ENCODE peak calls at places on chromosomes 4 and X, in nine cellular contexts. O, W, U, C, J, R, Q, L and B are unnamed samples.

GRCh38 chrX:9311411-9312160 is 153.3 kb upstream of the TBL1X start:
- DNase-seq in O (no peak), W (peak), U (no peak), C (no peak), J (no peak), R (no peak), Q (peak), L (no peak), B (no peak)

GRCh38 chr4:182916483-182917181 is 554 bp downstream of the DCTD start:
- DNase-seq in O (peak), W (peak), U (peak), C (no peak), J (peak), R (peak), Q (peak), L (peak), B (no peak)

GRCh38 chr4:119729815-119730643 is 101.4 kb upstream of the PDE5A start:
- DNase-seq in O (peak), W (peak), U (peak), C (no peak), J (peak), R (peak), Q (peak), L (no peak), B (no peak)

GRCh38 chrX:109732319-109732779 is 708 bp downstream of the ACSL4 start:
- DNase-seq in O (peak), W (peak), U (peak), C (no peak), J (no peak), R (peak), Q (no peak), L (no peak), B (no peak)

GRCh38 chr4:109207060-109207459 is 95.4 kb downstream of the COL25A1 start:
- DNase-seq in O (peak), W (peak), U (peak), C (peak), J (no peak), R (peak), Q (no peak), L (no peak), B (no peak)

GRCh38 chr4:98522603-98523395 is 135.6 kb downstream of the TSPAN5 start:
- DNase-seq in O (peak), W (peak), U (peak), C (no peak), J (no peak), R (peak), Q (no peak), L (no peak), B (no peak)

GRCh38 chr4:145511913-145512522 is 30.4 kb downstream of the SMAD1 start:
- DNase-seq in O (peak), W (peak), U (peak), C (no peak), J (no peak), R (peak), Q (no peak), L (no peak), B (no peak)

GRCh38 chr4:185381794-185382193 is 13.9 kb downstream of the LRP2BP start:
- DNase-seq in O (no peak), W (peak), U (peak), C (no peak), J (no peak), R (peak), Q (no peak), L (no peak), B (no peak)

GRCh38 chr4:117156806-117157205 is 71.4 kb upstream of the TRAM1L1 start:
- DNase-seq in O (no peak), W (no peak), U (no peak), C (peak), J (no peak), R (no peak), Q (no peak), L (no peak), B (no peak)

GRCh38 chrX:133650262-133650661 is 235.0 kb upstream of the GPC4 start:
- DNase-seq in O (no peak), W (no peak), U (no peak), C (no peak), J (no peak), R (no peak), Q (no peak), L (no peak), B (no peak)

GRCh38 chrX:133648594-133648993 is 233.3 kb upstream of the GPC4 start:
- DNase-seq in O (no peak), W (no peak), U (no peak), C (no peak), J (no peak), R (no peak), Q (no peak), L (no peak), B (no peak)

GRCh38 chrX:133652185-133652584 is 236.9 kb upstream of the GPC4 start:
- DNase-seq in O (no peak), W (no peak), U (no peak), C (no peak), J (no peak), R (no peak), Q (no peak), L (no peak), B (no peak)

GRCh38 chrX:133645977-133646750 is 230.9 kb upstream of the GPC4 start:
- DNase-seq in O (no peak), W (peak), U (peak), C (no peak), J (no peak), R (peak), Q (no peak), L (no peak), B (no peak)

GRCh38 chrX:133649659-133650058 is 234.4 kb upstream of the GPC4 start:
- DNase-seq in O (no peak), W (no peak), U (no peak), C (no peak), J (no peak), R (no peak), Q (no peak), L (no peak), B (no peak)
- TF ChIP-seq CTCF in O (no peak), W (no peak), U (no peak), C (peak), J (no peak), R (no peak), Q (no peak), L (no peak), B (peak)

DNA sequence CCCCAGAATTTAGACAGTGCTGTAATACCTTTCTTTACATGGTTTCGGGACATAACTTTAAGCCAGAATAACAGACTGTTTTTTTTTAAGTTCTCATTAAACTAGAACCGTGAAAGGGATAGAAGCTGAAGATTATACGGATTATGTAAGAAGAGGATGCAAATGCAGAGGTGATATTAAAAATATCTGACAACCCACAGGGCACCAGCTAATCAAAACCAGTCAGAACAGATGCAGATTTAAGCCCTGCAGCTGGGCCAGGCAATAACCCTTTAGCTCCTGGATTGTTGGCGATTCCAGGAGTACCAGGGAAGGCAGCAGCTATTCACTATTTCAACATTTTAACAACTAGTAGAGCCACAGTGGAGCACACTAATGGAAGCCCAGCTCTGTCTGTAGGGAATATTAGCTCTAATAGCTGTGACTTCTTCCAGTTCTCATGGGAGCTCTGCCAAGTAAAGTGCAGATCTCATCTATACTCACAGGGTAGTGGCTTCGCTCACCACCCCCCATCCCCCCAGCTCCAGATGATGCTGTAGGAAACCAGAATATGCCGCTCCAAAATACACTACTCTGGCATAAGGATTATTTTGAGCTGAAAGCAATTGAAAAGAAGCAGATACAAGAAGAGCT is 13.9 kb downstream of the SCD5 start:
- DNase-seq in O (peak), W (peak), U (peak), C (no peak), J (no peak), R (no peak), Q (no peak), L (no peak), B (no peak)
- H3K4me3 ChIP-seq in O (peak), W (no peak), U (peak), C (no peak), J (no peak), R (no peak), Q (no peak), L (no peak), B (no peak)

GRCh38 chr4:112765317-112765989 is 128.5 kb downstream of the LARP7 start:
- DNase-seq in O (peak), W (peak), U (peak), C (no peak), J (no peak), R (no peak), Q (no peak), L (no peak), B (no peak)
- TF ChIP-seq CTCF in O (peak), W (peak), U (peak), C (peak), J (no peak), R (peak), Q (peak), L (no peak), B (peak)

DNA sequence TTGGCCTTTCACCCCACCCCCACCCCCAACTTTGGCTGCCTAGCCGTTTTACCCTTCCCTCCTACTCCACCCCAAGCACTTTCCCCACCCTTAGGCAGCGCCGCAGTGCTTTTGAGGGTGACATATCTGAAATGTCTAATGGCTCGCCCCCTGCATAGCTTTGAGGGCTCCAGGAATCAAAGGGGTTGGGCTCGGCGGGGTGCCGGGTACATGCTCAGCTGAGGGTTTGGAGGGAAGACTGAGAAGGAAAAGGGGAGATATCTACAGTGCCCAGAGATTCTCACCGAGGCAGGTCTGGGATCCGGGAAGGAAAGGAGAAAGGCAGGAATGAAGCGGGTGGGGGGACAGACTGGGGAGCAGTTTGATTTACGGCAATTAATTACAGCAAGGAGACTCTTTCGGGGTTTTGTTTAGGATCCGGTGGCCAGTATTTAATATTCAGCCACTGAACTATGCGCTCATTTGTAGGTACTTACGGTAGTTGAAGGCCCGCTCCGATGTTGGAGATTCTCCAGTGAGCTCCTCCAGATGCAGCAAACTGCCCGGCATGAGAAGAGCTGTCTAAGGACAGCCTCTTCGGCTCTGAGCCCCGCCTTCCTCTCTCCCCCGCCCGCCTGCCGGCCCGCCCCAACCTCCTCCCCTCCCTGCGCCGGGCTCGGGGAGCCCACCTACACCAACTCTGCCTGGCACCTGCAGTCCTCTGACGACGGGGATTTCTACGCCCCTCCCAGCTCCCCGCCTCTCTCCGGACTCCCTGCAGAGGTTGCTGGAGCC is at the start of gene IGSF1:
- DNase-seq in O (no peak), W (peak), U (no peak), C (no peak), J (peak), R (no peak), Q (no peak), L (peak), B (peak)
- H3K4me3 ChIP-seq in O (no peak), W (no peak), U (no peak), C (peak), J (no peak), R (no peak), Q (peak), L (peak), B (peak)

GRCh38 chrX:153478746-153479145 is 8.4 kb upstream of the HAUS7 start:
- DNase-seq in O (no peak), W (no peak), U (no peak), C (no peak), J (no peak), R (no peak), Q (no peak), L (no peak), B (no peak)
- TF ChIP-seq CTCF in O (no peak), W (no peak), U (no peak), C (no peak), J (no peak), R (no peak), Q (no peak), L (no peak), B (no peak)

DNA sequence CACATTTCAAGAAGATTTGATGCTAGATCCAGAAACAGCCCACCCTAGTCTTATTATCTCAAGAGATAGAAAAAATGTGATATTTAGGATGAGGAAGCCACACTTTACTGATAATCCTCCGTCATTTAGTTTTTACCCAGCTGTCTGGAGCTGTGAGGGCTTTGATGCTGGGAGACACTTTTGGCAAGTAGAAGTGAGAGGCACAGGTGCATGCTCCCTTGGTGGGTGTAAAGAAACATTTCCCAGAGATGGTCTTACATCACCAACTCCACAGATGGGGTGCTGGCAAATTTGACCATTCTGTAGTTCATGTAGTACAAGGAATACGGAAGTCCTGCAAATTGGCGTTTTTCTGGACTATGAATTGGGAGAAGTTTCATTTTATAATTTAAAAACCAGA is 28.5 kb downstream of the TRIM61 start:
- DNase-seq in O (no peak), W (no peak), U (no peak), C (no peak), J (no peak), R (no peak), Q (no peak), L (no peak), B (no peak)
- H3K4me3 ChIP-seq in O (no peak), W (no peak), U (no peak), C (no peak), J (no peak), R (no peak), Q (no peak), L (no peak), B (no peak)

GRCh38 chr4:80216100-80216761 is 18.9 kb downstream of the PRDM8 start:
- DNase-seq in O (no peak), W (no peak), U (no peak), C (no peak), J (no peak), R (no peak), Q (no peak), L (no peak), B (no peak)

GRCh38 chr4:80220711-80221110 is 23.4 kb downstream of the PRDM8 start:
- DNase-seq in O (no peak), W (no peak), U (no peak), C (no peak), J (no peak), R (no peak), Q (no peak), L (no peak), B (no peak)

GRCh38 chr4:80225628-80226027 is 28.3 kb downstream of the PRDM8 start:
- DNase-seq in O (no peak), W (peak), U (peak), C (no peak), J (no peak), R (peak), Q (no peak), L (no peak), B (no peak)

GRCh38 chr4:80219301-80220025 is 22.2 kb downstream of the PRDM8 start:
- DNase-seq in O (no peak), W (peak), U (peak), C (no peak), J (no peak), R (no peak), Q (no peak), L (no peak), B (no peak)

DNA sequence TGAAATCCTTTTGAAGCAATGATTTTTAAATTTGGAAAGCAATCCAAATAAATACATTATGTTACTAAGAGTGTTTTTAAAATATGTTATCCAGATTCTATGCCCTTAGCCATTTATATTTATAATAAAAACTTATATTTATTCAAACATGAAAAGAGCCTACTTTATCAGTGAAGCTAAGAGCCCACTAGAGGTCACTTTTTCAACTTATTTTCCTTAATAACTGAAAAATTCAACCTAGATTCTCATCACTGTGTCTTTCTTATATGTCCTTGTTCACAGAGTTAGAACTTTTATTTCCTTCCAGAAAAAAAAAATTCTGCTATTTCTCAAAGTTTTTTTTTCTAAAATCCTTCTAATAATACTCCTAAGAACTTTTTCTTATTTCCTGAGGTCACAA is 23.9 kb downstream of the PRDM8 start:
- DNase-seq in O (no peak), W (peak), U (peak), C (no peak), J (no peak), R (no peak), Q (no peak), L (no peak), B (no peak)
- TF ChIP-seq CTCF in O (peak), W (peak), U (peak), C (peak), J (no peak), R (peak), Q (no peak), L (no peak), B (peak)

DNA sequence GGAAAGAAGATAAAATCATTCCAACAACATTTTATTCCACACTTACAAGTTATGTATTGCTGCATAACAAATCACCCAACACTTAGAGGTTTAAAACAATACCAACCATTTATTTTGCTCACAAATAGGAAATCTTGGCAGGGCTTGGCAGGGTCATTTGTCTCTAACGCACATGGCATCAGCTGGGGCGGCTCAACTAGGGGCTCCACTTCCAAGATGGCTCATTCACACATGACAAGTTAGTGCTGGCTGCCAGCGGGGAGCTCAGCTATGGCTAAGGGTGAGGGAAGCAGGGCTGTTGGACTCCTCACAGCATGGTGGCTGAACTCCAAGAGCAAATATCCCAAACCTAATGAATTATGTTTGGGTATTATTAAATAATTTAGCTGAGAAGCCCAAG is 377.0 kb downstream of the ZNF674 start:
- DNase-seq in O (no peak), W (no peak), U (peak), C (no peak), J (no peak), R (no peak), Q (no peak), L (no peak), B (no peak)
- H3K4me3 ChIP-seq in O (no peak), W (no peak), U (no peak), C (no peak), J (no peak), R (no peak), Q (no peak), L (no peak), B (no peak)